ENCODE peak calls at places on chromosomes 16 and 17, in five cellular contexts. T is DMS53; S is naive thymus-derived CD8-positive, alpha-beta T cell; D is cardiac muscle cell; Z is smooth muscle cell of the brain vasculature. C is an unnamed sample.
A peak's percentile ranks its signal among the peaks of the same experiment; 100 is the strongest.

GRCh38 chr16:68951991-68952877 is 108.9 kb downstream of the TANGO6 start:
- DNase-seq in T (no peak), S (no peak), D (no peak), Z (no peak), C (no peak)

GRCh38 chr17:80770881-80771611 is 220.6 kb upstream of the CHMP6 start:
- DNase-seq in T (peak; percentile 60), S (no peak), D (no peak), Z (no peak), C (no peak)

GRCh38 chr17:19410101-19410500 is 931 bp upstream of the RNF112 start:
- DNase-seq in T (no peak), S (no peak), D (no peak), Z (no peak), C (no peak)

GRCh38 chr17:82238562-82239201 is 9.8 kb downstream of the SLC16A3 start:
- DNase-seq in T (peak; percentile 93), S (peak; percentile 60), D (no peak), Z (peak; percentile 53), C (no peak)

GRCh38 chr16:27784351-27785306 is 234.7 kb downstream of the KATNIP start:
- DNase-seq in T (no peak), S (no peak), D (peak; percentile 24), Z (no peak), C (no peak)

GRCh38 chr17:8965394-8966168 is at the start of gene PIK3R5:
- DNase-seq in T (no peak), S (peak; percentile 83), D (peak; percentile 19), Z (no peak), C (no peak)

GRCh38 chr16:50812876-50813466 is 71.1 kb downstream of the CYLD start:
- DNase-seq in T (no peak), S (no peak), D (no peak), Z (no peak), C (no peak)

GRCh38 chr17:68697850-68698313 is 96.7 kb upstream of the FAM20A start:
- DNase-seq in T (peak; percentile 5), S (no peak), D (no peak), Z (no peak), C (no peak)

GRCh38 chr16:5062790-5063765 is 2.7 kb downstream of the C16orf89 start:
- DNase-seq in T (peak; percentile 26), S (no peak), D (no peak), Z (no peak), C (no peak)

GRCh38 chr17:73641779-73642580 is 2.3 kb downstream of the SDK2 start:
- DNase-seq in T (no peak), S (peak; percentile 38), D (no peak), Z (no peak), C (no peak)

GRCh38 chr16:69324013-69324531 is 6.3 kb downstream of the PDF start:
- DNase-seq in T (peak; percentile 41), S (no peak), D (no peak), Z (no peak), C (no peak)

GRCh38 chr16:87634411-87634810 is 32.1 kb downstream of the JPH3 start:
- DNase-seq in T (no peak), S (no peak), D (no peak), Z (no peak), C (no peak)

GRCh38 chr16:84103678-84104077 is 13.1 kb downstream of the MBTPS1 start:
- DNase-seq in T (no peak), S (no peak), D (no peak), Z (no peak), C (no peak)

GRCh38 chr17:47970725-47971511 is at the start of gene CDK5RAP3:
- DNase-seq in T (peak; percentile 100), S (peak; percentile 97), D (peak; percentile 100), Z (peak; percentile 99), C (peak; percentile 99)

GRCh38 chr16:31221357-31222160 is 4.6 kb upstream of the PYDC1 start:
- DNase-seq in T (no peak), S (no peak), D (no peak), Z (no peak), C (no peak)

GRCh38 chr17:8015957-8016631 is 13.7 kb downstream of the GUCY2D start:
- DNase-seq in T (peak; percentile 47), S (no peak), D (peak; percentile 32), Z (no peak), C (no peak)

GRCh38 chr17:63609820-63610573 is 9.3 kb downstream of the TACO1 start:
- DNase-seq in T (no peak), S (peak; percentile 50), D (no peak), Z (no peak), C (no peak)

GRCh38 chr16:56789360-56789759 is 59.4 kb downstream of the NUP93 start:
- DNase-seq in T (peak; percentile 72), S (peak; percentile 11), D (peak; percentile 61), Z (no peak), C (peak; percentile 7)

GRCh38 chr17:72376486-72377345 is 255.9 kb downstream of the SOX9 start:
- DNase-seq in T (no peak), S (no peak), D (no peak), Z (no peak), C (no peak)

GRCh38 chr16:5024632-5025031 is 9.1 kb downstream of the NAGPA start:
- DNase-seq in T (peak; percentile 76), S (no peak), D (no peak), Z (no peak), C (no peak)

GRCh38 chr16:60922920-60923319 is 1113.3 kb downstream of the CDH8 start:
- DNase-seq in T (no peak), S (no peak), D (no peak), Z (no peak), C (no peak)

GRCh38 chr17:74354123-74354522 is 7.5 kb downstream of the BTBD17 start:
- DNase-seq in T (no peak), S (peak; percentile 29), D (peak; percentile 83), Z (no peak), C (peak; percentile 17)

GRCh38 chr16:65105173-65105572 is 16.7 kb downstream of the CDH11 start:
- DNase-seq in T (no peak), S (no peak), D (peak; percentile 32), Z (no peak), C (no peak)

GRCh38 chr16:57815987-57816745 is 13.9 kb upstream of the KIFC3 start:
- DNase-seq in T (peak; percentile 97), S (no peak), D (peak; percentile 51), Z (peak; percentile 62), C (no peak)

GRCh38 chr16:81574168-81574567 is 129.6 kb downstream of the CMIP start:
- DNase-seq in T (no peak), S (no peak), D (no peak), Z (no peak), C (no peak)

GRCh38 chr17:21012736-21013135 is 30.1 kb downstream of the USP22 start:
- DNase-seq in T (no peak), S (no peak), D (no peak), Z (no peak), C (no peak)

GRCh38 chr17:74430706-74431567 is 951 bp upstream of the GPRC5C start:
- DNase-seq in T (peak; percentile 99), S (no peak), D (peak; percentile 78), Z (no peak), C (peak; percentile 56)

GRCh38 chr17:71423871-71424546 is 696.8 kb upstream of the SOX9 start:
- DNase-seq in T (no peak), S (no peak), D (no peak), Z (no peak), C (no peak)

GRCh38 chr16:53489754-53490153 is 13.3 kb downstream of the AKTIP start:
- DNase-seq in T (no peak), S (no peak), D (peak; percentile 47), Z (no peak), C (no peak)

GRCh38 chr17:248337-249235 is 67.1 kb upstream of the DOC2B start:
- DNase-seq in T (no peak), S (no peak), D (no peak), Z (no peak), C (no peak)

GRCh38 chr16:17105239-17105721 is 365.5 kb downstream of the XYLT1 start:
- DNase-seq in T (no peak), S (peak; percentile 38), D (no peak), Z (no peak), C (no peak)

GRCh38 chr17:8121531-8122390 is 2.1 kb downstream of the HES7 start:
- DNase-seq in T (peak; percentile 94), S (peak; percentile 39), D (peak; percentile 93), Z (no peak), C (no peak)

GRCh38 chr16:10907757-10908045 is 30.7 kb downstream of the CIITA start:
- DNase-seq in T (peak; percentile 37), S (no peak), D (no peak), Z (no peak), C (no peak)

GRCh38 chr16:89039756-89040155 is 53.9 kb upstream of the ACSF3 start:
- DNase-seq in T (no peak), S (no peak), D (no peak), Z (no peak), C (peak; percentile 42)

GRCh38 chr17:17568772-17569195 is 22.7 kb downstream of the PEMT start:
- DNase-seq in T (peak; percentile 73), S (peak; percentile 37), D (peak; percentile 81), Z (no peak), C (no peak)

GRCh38 chr17:55702150-55702549 is 20.5 kb downstream of the TMEM100 start:
- DNase-seq in T (no peak), S (no peak), D (no peak), Z (no peak), C (no peak)

GRCh38 chr17:66775881-66776400 is 59.0 kb upstream of the CACNG5 start:
- DNase-seq in T (no peak), S (no peak), D (no peak), Z (no peak), C (no peak)

GRCh38 chr16:84785843-84786538 is 33.8 kb upstream of the CRISPLD2 start:
- DNase-seq in T (peak; percentile 73), S (no peak), D (peak; percentile 52), Z (no peak), C (no peak)

GRCh38 chr17:61768405-61768804 is 94.9 kb downstream of the BRIP1 start:
- DNase-seq in T (no peak), S (no peak), D (no peak), Z (no peak), C (no peak)